ENCODE peak calls at places on chromosomes 6 and 20, in five cellular contexts. F, H, M, Y and B are unnamed samples.

GRCh38 chr20:56426926-56427325 is 14.9 kb downstream of the CASS4 start:
- DNase-seq in F (no peak), H (no peak), M (no peak), Y (no peak), B (no peak)

GRCh38 chr6:157991067-157991432 is 9.4 kb downstream of the SYNJ2 start:
- DNase-seq in F (no peak), H (no peak), M (no peak), Y (no peak), B (peak; percentile 56)

GRCh38 chr6:132607544-132608233 is 16.4 kb downstream of the TAAR2 start:
- DNase-seq in F (no peak), H (no peak), M (no peak), Y (no peak), B (no peak)

GRCh38 chr6:163183791-163184190 is 230.7 kb upstream of the QKI start:
- DNase-seq in F (peak; percentile 56), H (no peak), M (peak; percentile 35), Y (peak; percentile 71), B (no peak)

GRCh38 chr20:14583413-14583812 is 246.0 kb upstream of the FLRT3 start:
- DNase-seq in F (peak; percentile 4), H (no peak), M (no peak), Y (no peak), B (no peak)

GRCh38 chr6:145310116-145310515 is 425.2 kb downstream of the EPM2A start:
- DNase-seq in F (peak; percentile 82), H (no peak), M (peak; percentile 12), Y (peak; percentile 51), B (no peak)

GRCh38 chr6:134034951-134035822 is 17.2 kb downstream of the SLC2A12 start:
- DNase-seq in F (peak; percentile 19), H (no peak), M (no peak), Y (no peak), B (no peak)

GRCh38 chr6:121844898-121845297 is 409.5 kb downstream of the GJA1 start:
- DNase-seq in F (no peak), H (no peak), M (no peak), Y (no peak), B (no peak)

GRCh38 chr6:9131616-9132015 is 696.3 kb upstream of the SLC35B3 start:
- DNase-seq in F (no peak), H (no peak), M (no peak), Y (no peak), B (no peak)

GRCh38 chr6:145814035-145814500 is 527 bp downstream of the FBXO30 start:
- DNase-seq in F (peak; percentile 64), H (peak; percentile 38), M (no peak), Y (peak; percentile 48), B (no peak)

GRCh38 chr6:108966855-108967755 is 118.9 kb downstream of the ARMC2 start:
- DNase-seq in F (peak; percentile 43), H (peak; percentile 36), M (peak; percentile 73), Y (peak; percentile 65), B (no peak)

GRCh38 chr6:41677430-41678045 is 39.3 kb downstream of the MDFI start:
- DNase-seq in F (no peak), H (no peak), M (no peak), Y (no peak), B (peak; percentile 44)

GRCh38 chr20:9093203-9093962 is 24.5 kb downstream of the PLCB4 start:
- DNase-seq in F (no peak), H (no peak), M (no peak), Y (peak; percentile 4), B (no peak)

GRCh38 chr6:100435299-100435698 is 29.4 kb downstream of the SIM1 start:
- DNase-seq in F (peak; percentile 45), H (no peak), M (no peak), Y (peak; percentile 73), B (no peak)

GRCh38 chr20:62958388-62959100 is 6.0 kb downstream of the SLC17A9 start:
- DNase-seq in F (no peak), H (no peak), M (no peak), Y (no peak), B (no peak)

GRCh38 chr20:52614036-52614863 is 357.9 kb upstream of the TSHZ2 start:
- DNase-seq in F (peak; percentile 59), H (no peak), M (no peak), Y (peak; percentile 8), B (no peak)

GRCh38 chr6:40347571-40348011 is 239.6 kb downstream of the LRFN2 start:
- DNase-seq in F (no peak), H (no peak), M (no peak), Y (no peak), B (no peak)

GRCh38 chr20:36866681-36867485 is 9.1 kb upstream of the TLDC2 start:
- DNase-seq in F (peak; percentile 89), H (no peak), M (no peak), Y (peak; percentile 82), B (no peak)

GRCh38 chr20:22684763-22685443 is 100.5 kb upstream of the FOXA2 start:
- DNase-seq in F (peak; percentile 32), H (no peak), M (no peak), Y (no peak), B (no peak)

GRCh38 chr20:63064745-63065711 is 58.3 kb upstream of the BHLHE23 start:
- DNase-seq in F (no peak), H (no peak), M (no peak), Y (no peak), B (no peak)

GRCh38 chr20:44430270-44431065 is 45.2 kb upstream of the TTPAL start:
- DNase-seq in F (no peak), H (no peak), M (no peak), Y (no peak), B (no peak)

GRCh38 chr6:4577406-4577805 is 198.8 kb upstream of the CDYL start:
- DNase-seq in F (peak; percentile 92), H (no peak), M (peak; percentile 96), Y (peak; percentile 96), B (no peak)

GRCh38 chr6:1711136-1711535 is 101.4 kb downstream of the FOXC1 start:
- DNase-seq in F (no peak), H (no peak), M (no peak), Y (no peak), B (no peak)

GRCh38 chr20:43586641-43587040 is 4.1 kb upstream of the IFT52 start:
- DNase-seq in F (no peak), H (no peak), M (no peak), Y (no peak), B (peak; percentile 39)

GRCh38 chr20:41335591-41335990 is 5.0 kb upstream of the LPIN3 start:
- DNase-seq in F (no peak), H (no peak), M (no peak), Y (no peak), B (no peak)

GRCh38 chr20:431012-431904 is 23.2 kb downstream of the RBCK1 start:
- DNase-seq in F (peak; percentile 66), H (peak; percentile 53), M (peak; percentile 72), Y (peak; percentile 67), B (peak; percentile 71)

GRCh38 chr20:22729180-22729579 is 144.8 kb upstream of the FOXA2 start:
- DNase-seq in F (no peak), H (no peak), M (no peak), Y (no peak), B (no peak)

GRCh38 chr6:168157272-168158007 is 78.4 kb upstream of the FRMD1 start:
- DNase-seq in F (peak; percentile 94), H (no peak), M (peak; percentile 59), Y (peak; percentile 89), B (peak; percentile 35)

GRCh38 chr6:84282566-84282965 is 55.1 kb upstream of the CEP162 start:
- DNase-seq in F (peak; percentile 75), H (peak; percentile 18), M (peak; percentile 45), Y (peak; percentile 86), B (peak; percentile 27)

GRCh38 chr6:158660331-158660730 is 10.5 kb downstream of the SYTL3 start:
- DNase-seq in F (peak; percentile 41), H (no peak), M (peak; percentile 19), Y (no peak), B (no peak)

GRCh38 chr20:28616354-28616753 is 2641.1 kb upstream of the DEFB115 start:
- DNase-seq in F (no peak), H (no peak), M (no peak), Y (no peak), B (no peak)
- H3K9me3 ChIP-seq in F (no peaks in the 10 kb centered on the region), H (peaks cover 15% of the 10 kb centered on the region), M (no peaks in the 10 kb centered on the region), Y (no peaks in the 10 kb centered on the region), B (peaks cover 28% of the 10 kb centered on the region)

GRCh38 chr20:48761914-48762313 is 65.9 kb downstream of the PREX1 start:
- DNase-seq in F (no peak), H (no peak), M (no peak), Y (no peak), B (no peak)

GRCh38 chr20:48758206-48758820 is 69.5 kb downstream of the PREX1 start:
- DNase-seq in F (no peak), H (no peak), M (no peak), Y (no peak), B (no peak)

GRCh38 chr20:48760403-48760889 is 67.4 kb downstream of the PREX1 start:
- DNase-seq in F (peak; percentile 51), H (no peak), M (peak; percentile 47), Y (peak; percentile 72), B (no peak)

GRCh38 chr20:48761023-48761785 is 66.6 kb downstream of the PREX1 start:
- DNase-seq in F (no peak), H (no peak), M (no peak), Y (no peak), B (no peak)

DNA sequence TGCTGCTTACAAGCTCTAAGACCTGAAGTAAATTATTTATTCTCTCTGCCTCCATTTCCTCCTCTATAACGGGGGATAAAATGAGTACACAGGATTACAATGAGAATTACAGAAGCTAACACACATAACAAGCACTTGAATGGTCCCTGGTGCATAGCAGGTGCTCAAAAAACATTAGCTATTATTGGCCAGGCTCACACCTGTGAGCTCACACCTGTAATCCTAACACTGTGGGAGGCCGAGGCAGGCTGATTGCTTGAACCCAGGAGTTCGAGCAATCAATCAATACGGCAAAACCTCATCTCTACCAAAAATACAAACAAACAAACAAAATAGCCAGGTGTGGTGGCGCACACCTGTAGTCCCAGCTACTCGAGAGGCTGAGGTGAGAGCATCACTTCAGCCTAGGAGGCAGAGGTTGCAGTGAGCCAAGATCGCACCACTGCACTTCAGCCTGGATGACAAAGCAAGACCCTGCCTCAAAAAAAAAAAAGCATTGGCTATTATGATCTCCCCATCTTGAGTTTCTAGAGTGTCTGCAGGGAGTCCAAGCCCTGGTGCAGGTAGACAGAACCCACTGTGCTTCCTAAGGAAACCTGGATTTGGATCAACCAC is 68.1 kb downstream of the PREX1 start:
- DNase-seq in F (no peak), H (no peak), M (no peak), Y (no peak), B (no peak)
- H3K27ac ChIP-seq in F (no peak overlapping the region), H (no peak overlapping the region), M (no peak overlapping the region), Y (no peak overlapping the region), B (no peak overlapping the region)

GRCh38 chr6:38030380-38030779 is 210.9 kb downstream of the ZFAND3 start:
- DNase-seq in F (no peak), H (no peak), M (no peak), Y (no peak), B (no peak)
- H3K4me1 ChIP-seq in F (peaks cover 20% of the 10 kb centered on the region), H (peaks cover 60% of the 10 kb centered on the region), M (peaks cover 22% of the 10 kb centered on the region), Y (no peaks in the 10 kb centered on the region), B (no peaks in the 10 kb centered on the region)

GRCh38 chr20:33130553-33130952 is 37.4 kb upstream of the BPIFA2 start:
- DNase-seq in F (peak; percentile 92), H (no peak), M (peak; percentile 42), Y (peak; percentile 57), B (no peak)
- H3K9me3 ChIP-seq in F (no peaks in the 10 kb centered on the region), H (no peaks in the 10 kb centered on the region), M (no peaks in the 10 kb centered on the region), Y (no peaks in the 10 kb centered on the region), B (no peaks in the 10 kb centered on the region)